ENCODE peak calls at places on chromosomes 11 and 22, in seven cellular contexts. One of them, this sample, is unnamed.

GRCh38 chr11:119480375-119481020 is 57.5 kb upstream of the THY1 start:
- DNase-seq in stimulated activated CD8-positive, alpha-beta memory T cell treated with anti-CD3 and anti-CD28 coated beads, Interleukin-7, amount 100 ng/mL, for 1 hour: no peak
- DNase-seq in astrocyte: no peak
- DNase-seq in activated CD8-positive, alpha-beta T cell treated with anti-CD3 and anti-CD28 coated beads for 36 hours: no peak
- DNase-seq in T-helper 2 cell: no peak
- DNase-seq in adrenal gland: peak; percentile 21
- DNase-seq in GM20000: no peak
- DNase-seq in this sample: no peak

GRCh38 chr11:17353228-17354021 is 1.8 kb downstream of the NCR3LG1 start:
- DNase-seq in GM20000: peak; percentile 68
- DNase-seq in stimulated activated CD8-positive, alpha-beta memory T cell treated with anti-CD3 and anti-CD28 coated beads, Interleukin-7, amount 100 ng/mL, for 1 hour: no peak
- DNase-seq in activated CD8-positive, alpha-beta T cell treated with anti-CD3 and anti-CD28 coated beads for 36 hours: peak; percentile 85
- DNase-seq in T-helper 2 cell: peak; percentile 29
- DNase-seq in adrenal gland: peak; percentile 72
- DNase-seq in astrocyte: peak; percentile 77
- DNase-seq in this sample: peak; percentile 8

GRCh38 chr22:23061471-23062280 is 8.6 kb upstream of the GNAZ start:
- DNase-seq in T-helper 2 cell: no peak
- DNase-seq in GM20000: no peak
- DNase-seq in adrenal gland: no peak
- DNase-seq in astrocyte: no peak
- DNase-seq in stimulated activated CD8-positive, alpha-beta memory T cell treated with anti-CD3 and anti-CD28 coated beads, Interleukin-7, amount 100 ng/mL, for 1 hour: no peak
- DNase-seq in activated CD8-positive, alpha-beta T cell treated with anti-CD3 and anti-CD28 coated beads for 36 hours: no peak
- DNase-seq in this sample: no peak

GRCh38 chr11:66450610-66451009 is 12.0 kb upstream of the MRPL11 start:
- DNase-seq in adrenal gland: no peak
- DNase-seq in T-helper 2 cell: no peak
- DNase-seq in astrocyte: no peak
- DNase-seq in stimulated activated CD8-positive, alpha-beta memory T cell treated with anti-CD3 and anti-CD28 coated beads, Interleukin-7, amount 100 ng/mL, for 1 hour: no peak
- DNase-seq in activated CD8-positive, alpha-beta T cell treated with anti-CD3 and anti-CD28 coated beads for 36 hours: no peak
- DNase-seq in GM20000: no peak
- DNase-seq in this sample: no peak

GRCh38 chr11:36195496-36196346 is 93.5 kb downstream of the COMMD9 start:
- DNase-seq in activated CD8-positive, alpha-beta T cell treated with anti-CD3 and anti-CD28 coated beads for 36 hours: no peak
- DNase-seq in T-helper 2 cell: no peak
- DNase-seq in GM20000: no peak
- DNase-seq in astrocyte: no peak
- DNase-seq in stimulated activated CD8-positive, alpha-beta memory T cell treated with anti-CD3 and anti-CD28 coated beads, Interleukin-7, amount 100 ng/mL, for 1 hour: no peak
- DNase-seq in adrenal gland: no peak
- DNase-seq in this sample: no peak

GRCh38 chr11:61417670-61418069 is 12.1 kb downstream of the CPSF7 start:
- DNase-seq in T-helper 2 cell: no peak
- DNase-seq in adrenal gland: no peak
- DNase-seq in stimulated activated CD8-positive, alpha-beta memory T cell treated with anti-CD3 and anti-CD28 coated beads, Interleukin-7, amount 100 ng/mL, for 1 hour: no peak
- DNase-seq in activated CD8-positive, alpha-beta T cell treated with anti-CD3 and anti-CD28 coated beads for 36 hours: no peak
- DNase-seq in astrocyte: no peak
- DNase-seq in GM20000: no peak
- DNase-seq in this sample: no peak

GRCh38 chr11:92149996-92150395 is 74.6 kb upstream of the FAT3 start:
- DNase-seq in adrenal gland: no peak
- DNase-seq in GM20000: no peak
- DNase-seq in astrocyte: no peak
- DNase-seq in stimulated activated CD8-positive, alpha-beta memory T cell treated with anti-CD3 and anti-CD28 coated beads, Interleukin-7, amount 100 ng/mL, for 1 hour: no peak
- DNase-seq in activated CD8-positive, alpha-beta T cell treated with anti-CD3 and anti-CD28 coated beads for 36 hours: no peak
- DNase-seq in T-helper 2 cell: no peak
- DNase-seq in this sample: no peak

GRCh38 chr11:2272241-2272945 is 2.0 kb upstream of the ASCL2 start:
- DNase-seq in adrenal gland: no peak
- DNase-seq in GM20000: no peak
- DNase-seq in astrocyte: no peak
- DNase-seq in T-helper 2 cell: no peak
- DNase-seq in activated CD8-positive, alpha-beta T cell treated with anti-CD3 and anti-CD28 coated beads for 36 hours: no peak
- DNase-seq in stimulated activated CD8-positive, alpha-beta memory T cell treated with anti-CD3 and anti-CD28 coated beads, Interleukin-7, amount 100 ng/mL, for 1 hour: no peak
- DNase-seq in this sample: no peak

GRCh38 chr11:94725071-94725470 is 43.1 kb upstream of the AMOTL1 start:
- DNase-seq in adrenal gland: no peak
- DNase-seq in astrocyte: no peak
- DNase-seq in GM20000: no peak
- DNase-seq in stimulated activated CD8-positive, alpha-beta memory T cell treated with anti-CD3 and anti-CD28 coated beads, Interleukin-7, amount 100 ng/mL, for 1 hour: no peak
- DNase-seq in T-helper 2 cell: no peak
- DNase-seq in activated CD8-positive, alpha-beta T cell treated with anti-CD3 and anti-CD28 coated beads for 36 hours: no peak
- DNase-seq in this sample: no peak

GRCh38 chr11:46295312-46295995 is 18.0 kb downstream of the CREB3L1 start:
- DNase-seq in activated CD8-positive, alpha-beta T cell treated with anti-CD3 and anti-CD28 coated beads for 36 hours: peak; percentile 73
- DNase-seq in GM20000: peak; percentile 86
- DNase-seq in astrocyte: peak; percentile 69
- DNase-seq in adrenal gland: peak; percentile 85
- DNase-seq in stimulated activated CD8-positive, alpha-beta memory T cell treated with anti-CD3 and anti-CD28 coated beads, Interleukin-7, amount 100 ng/mL, for 1 hour: peak; percentile 39
- DNase-seq in T-helper 2 cell: peak; percentile 56
- DNase-seq in this sample: no peak

GRCh38 chr22:17808688-17809403 is 34.6 kb upstream of the BID start:
- DNase-seq in stimulated activated CD8-positive, alpha-beta memory T cell treated with anti-CD3 and anti-CD28 coated beads, Interleukin-7, amount 100 ng/mL, for 1 hour: no peak
- DNase-seq in adrenal gland: no peak
- DNase-seq in activated CD8-positive, alpha-beta T cell treated with anti-CD3 and anti-CD28 coated beads for 36 hours: no peak
- DNase-seq in T-helper 2 cell: no peak
- DNase-seq in GM20000: no peak
- DNase-seq in astrocyte: no peak
- DNase-seq in this sample: no peak

GRCh38 chr11:35721576-35722341 is 59.2 kb downstream of the TRIM44 start:
- DNase-seq in astrocyte: no peak
- DNase-seq in GM20000: peak; percentile 16
- DNase-seq in stimulated activated CD8-positive, alpha-beta memory T cell treated with anti-CD3 and anti-CD28 coated beads, Interleukin-7, amount 100 ng/mL, for 1 hour: no peak
- DNase-seq in adrenal gland: no peak
- DNase-seq in T-helper 2 cell: no peak
- DNase-seq in activated CD8-positive, alpha-beta T cell treated with anti-CD3 and anti-CD28 coated beads for 36 hours: no peak
- DNase-seq in this sample: no peak

GRCh38 chr11:15988693-15989231 is 367.6 kb downstream of the SOX6 start:
- DNase-seq in adrenal gland: no peak
- DNase-seq in T-helper 2 cell: no peak
- DNase-seq in activated CD8-positive, alpha-beta T cell treated with anti-CD3 and anti-CD28 coated beads for 36 hours: no peak
- DNase-seq in GM20000: no peak
- DNase-seq in stimulated activated CD8-positive, alpha-beta memory T cell treated with anti-CD3 and anti-CD28 coated beads, Interleukin-7, amount 100 ng/mL, for 1 hour: no peak
- DNase-seq in astrocyte: no peak
- DNase-seq in this sample: no peak

GRCh38 chr22:48566741-48567140 is 1260.9 kb downstream of the BRD1 start:
- DNase-seq in T-helper 2 cell: no peak
- DNase-seq in adrenal gland: no peak
- DNase-seq in activated CD8-positive, alpha-beta T cell treated with anti-CD3 and anti-CD28 coated beads for 36 hours: no peak
- DNase-seq in astrocyte: no peak
- DNase-seq in GM20000: no peak
- DNase-seq in stimulated activated CD8-positive, alpha-beta memory T cell treated with anti-CD3 and anti-CD28 coated beads, Interleukin-7, amount 100 ng/mL, for 1 hour: no peak
- DNase-seq in this sample: no peak

GRCh38 chr22:19412478-19412877 is 19.1 kb downstream of the HIRA start:
- DNase-seq in activated CD8-positive, alpha-beta T cell treated with anti-CD3 and anti-CD28 coated beads for 36 hours: no peak
- DNase-seq in stimulated activated CD8-positive, alpha-beta memory T cell treated with anti-CD3 and anti-CD28 coated beads, Interleukin-7, amount 100 ng/mL, for 1 hour: no peak
- DNase-seq in astrocyte: no peak
- DNase-seq in adrenal gland: no peak
- DNase-seq in T-helper 2 cell: no peak
- DNase-seq in GM20000: no peak
- DNase-seq in this sample: no peak

GRCh38 chr22:21564411-21564810 is 3.1 kb upstream of the UBE2L3 start:
- DNase-seq in stimulated activated CD8-positive, alpha-beta memory T cell treated with anti-CD3 and anti-CD28 coated beads, Interleukin-7, amount 100 ng/mL, for 1 hour: no peak
- DNase-seq in adrenal gland: no peak
- DNase-seq in activated CD8-positive, alpha-beta T cell treated with anti-CD3 and anti-CD28 coated beads for 36 hours: no peak
- DNase-seq in astrocyte: no peak
- DNase-seq in GM20000: no peak
- DNase-seq in T-helper 2 cell: no peak
- DNase-seq in this sample: no peak

GRCh38 chr22:40084246-40084645 is 89.5 kb downstream of the FAM83F start:
- DNase-seq in GM20000: no peak
- DNase-seq in T-helper 2 cell: no peak
- DNase-seq in stimulated activated CD8-positive, alpha-beta memory T cell treated with anti-CD3 and anti-CD28 coated beads, Interleukin-7, amount 100 ng/mL, for 1 hour: no peak
- DNase-seq in astrocyte: no peak
- DNase-seq in adrenal gland: no peak
- DNase-seq in activated CD8-positive, alpha-beta T cell treated with anti-CD3 and anti-CD28 coated beads for 36 hours: no peak
- DNase-seq in this sample: no peak

GRCh38 chr22:23692598-23693291 is 1.9 kb downstream of the RGL4 start:
- DNase-seq in astrocyte: no peak
- DNase-seq in T-helper 2 cell: no peak
- DNase-seq in activated CD8-positive, alpha-beta T cell treated with anti-CD3 and anti-CD28 coated beads for 36 hours: no peak
- DNase-seq in GM20000: no peak
- DNase-seq in stimulated activated CD8-positive, alpha-beta memory T cell treated with anti-CD3 and anti-CD28 coated beads, Interleukin-7, amount 100 ng/mL, for 1 hour: no peak
- DNase-seq in adrenal gland: no peak
- DNase-seq in this sample: no peak

GRCh38 chr11:110479445-110480101 is 49.8 kb downstream of the FDX1 start:
- DNase-seq in T-helper 2 cell: no peak
- DNase-seq in astrocyte: peak; percentile 81
- DNase-seq in adrenal gland: no peak
- DNase-seq in stimulated activated CD8-positive, alpha-beta memory T cell treated with anti-CD3 and anti-CD28 coated beads, Interleukin-7, amount 100 ng/mL, for 1 hour: no peak
- DNase-seq in activated CD8-positive, alpha-beta T cell treated with anti-CD3 and anti-CD28 coated beads for 36 hours: no peak
- DNase-seq in GM20000: no peak
- DNase-seq in this sample: no peak

GRCh38 chr11:70482529-70482917 is 84.2 kb downstream of the CTTN start:
- DNase-seq in adrenal gland: peak; percentile 61
- DNase-seq in activated CD8-positive, alpha-beta T cell treated with anti-CD3 and anti-CD28 coated beads for 36 hours: no peak
- DNase-seq in astrocyte: peak; percentile 71
- DNase-seq in T-helper 2 cell: no peak
- DNase-seq in stimulated activated CD8-positive, alpha-beta memory T cell treated with anti-CD3 and anti-CD28 coated beads, Interleukin-7, amount 100 ng/mL, for 1 hour: no peak
- DNase-seq in GM20000: no peak
- DNase-seq in this sample: no peak

GRCh38 chr11:122197055-122197987 is 81.3 kb upstream of the BLID start:
- DNase-seq in stimulated activated CD8-positive, alpha-beta memory T cell treated with anti-CD3 and anti-CD28 coated beads, Interleukin-7, amount 100 ng/mL, for 1 hour: no peak
- DNase-seq in astrocyte: peak; percentile 99
- DNase-seq in activated CD8-positive, alpha-beta T cell treated with anti-CD3 and anti-CD28 coated beads for 36 hours: no peak
- DNase-seq in T-helper 2 cell: no peak
- DNase-seq in GM20000: no peak
- DNase-seq in adrenal gland: peak; percentile 62
- DNase-seq in this sample: no peak

GRCh38 chr22:35399114-35399677 is 744 bp upstream of the MCM5 start:
- DNase-seq in stimulated activated CD8-positive, alpha-beta memory T cell treated with anti-CD3 and anti-CD28 coated beads, Interleukin-7, amount 100 ng/mL, for 1 hour: no peak
- DNase-seq in activated CD8-positive, alpha-beta T cell treated with anti-CD3 and anti-CD28 coated beads for 36 hours: peak; percentile 37
- DNase-seq in adrenal gland: no peak
- DNase-seq in T-helper 2 cell: no peak
- DNase-seq in astrocyte: no peak
- DNase-seq in GM20000: no peak
- DNase-seq in this sample: no peak

GRCh38 chr11:76663912-76664440 is 6.6 kb downstream of the LRRC32 start:
- DNase-seq in adrenal gland: peak; percentile 17
- DNase-seq in astrocyte: no peak
- DNase-seq in GM20000: no peak
- DNase-seq in activated CD8-positive, alpha-beta T cell treated with anti-CD3 and anti-CD28 coated beads for 36 hours: no peak
- DNase-seq in stimulated activated CD8-positive, alpha-beta memory T cell treated with anti-CD3 and anti-CD28 coated beads, Interleukin-7, amount 100 ng/mL, for 1 hour: no peak
- DNase-seq in T-helper 2 cell: no peak
- DNase-seq in this sample: no peak